ENCODE peak calls at places on chromosomes 3 and 15, in seven cellular contexts. C is endothelial cell of umbilical vein; L is NCI-H345; Z is nucleus accumbens; Y is T-helper 9 cell; T is activated effector memory CD4-positive, alpha-beta T cell treated with Interleukin-2 at 50 U/mL for 16 hours; M is aorta. E is an unnamed sample.

GRCh38 chr3:159867372-159867771 is 121.3 kb upstream of the IL12A start:
- DNase-seq in C (no peak), L (no peak), Z (no peak), Y (no peak), T (no peak), M (no peak), E (no peak)

GRCh38 chr3:100246999-100247398 is 13.8 kb upstream of the TBC1D23 start:
- DNase-seq in C (no peak), L (no peak), Z (no peak), Y (no peak), T (no peak), M (no peak), E (no peak)

GRCh38 chr3:197793246-197793645 is 2.2 kb downstream of the LRCH3 start:
- DNase-seq in C (peak; percentile 91), L (no peak), Z (no peak), Y (no peak), T (no peak), M (no peak), E (no peak)

GRCh38 chr15:86624261-86625036 is 544.8 kb downstream of the AGBL1 start:
- DNase-seq in C (peak; percentile 4), L (peak; percentile 3), Z (peak; percentile 51), Y (peak; percentile 24), T (peak; percentile 53), M (peak; percentile 81), E (no peak)

GRCh38 chr15:96346409-96346808 is 15.9 kb downstream of the NR2F2 start:
- DNase-seq in C (peak; percentile 63), L (no peak), Z (no peak), Y (no peak), T (no peak), M (no peak), E (no peak)

GRCh38 chr15:92527197-92527596 is 128.4 kb downstream of the FAM174B start:
- DNase-seq in C (peak; percentile 39), L (peak; percentile 40), Z (no peak), Y (no peak), T (no peak), M (no peak), E (no peak)

GRCh38 chr3:12901631-12902045 is 60.3 kb upstream of the RPL32 start:
- DNase-seq in C (no peak), L (no peak), Z (no peak), Y (no peak), T (no peak), M (no peak), E (no peak)

GRCh38 chr15:56939257-56939656 is 20.8 kb downstream of the TCF12 start:
- DNase-seq in C (no peak), L (no peak), Z (no peak), Y (no peak), T (no peak), M (no peak), E (no peak)

GRCh38 chr3:27714692-27715453 is 7.2 kb downstream of the EOMES start:
- DNase-seq in C (no peak), L (no peak), Z (no peak), Y (no peak), T (no peak), M (no peak), E (no peak)

GRCh38 chr15:81279621-81280051 is 44.3 kb downstream of the STARD5 start:
- DNase-seq in C (peak; percentile 29), L (no peak), Z (no peak), Y (no peak), T (no peak), M (no peak), E (no peak)

GRCh38 chr3:71061037-71061436 is 522.5 kb downstream of the FOXP1 start:
- DNase-seq in C (peak; percentile 76), L (no peak), Z (no peak), Y (no peak), T (no peak), M (no peak), E (no peak)

GRCh38 chr3:17740703-17741102 is 1.7 kb downstream of the TBC1D5 start:
- DNase-seq in C (peak; percentile 33), L (peak; percentile 19), Z (no peak), Y (no peak), T (no peak), M (no peak), E (no peak)

GRCh38 chr3:133295199-133295901 is 104.5 kb upstream of the BFSP2 start:
- DNase-seq in C (peak; percentile 28), L (peak; percentile 12), Z (no peak), Y (no peak), T (no peak), M (no peak), E (no peak)

GRCh38 chr3:186517218-186517617 is 27.0 kb downstream of the CRYGS start:
- DNase-seq in C (no peak), L (no peak), Z (no peak), Y (no peak), T (no peak), M (no peak), E (no peak)

GRCh38 chr15:45581919-45582318 is 5.3 kb upstream of the BLOC1S6 start:
- DNase-seq in C (no peak), L (no peak), Z (no peak), Y (no peak), T (no peak), M (no peak), E (no peak)

GRCh38 chr3:77459926-77460325 is 420.0 kb downstream of the ROBO2 start:
- DNase-seq in C (no peak), L (no peak), Z (no peak), Y (no peak), T (no peak), M (no peak), E (no peak)

GRCh38 chr15:65377976-65378366 is at the start of gene IGDCC3:
- DNase-seq in C (no peak), L (no peak), Z (peak; percentile 34), Y (no peak), T (no peak), M (no peak), E (peak; percentile 26)

GRCh38 chr3:170751083-170751893 is 118.7 kb downstream of the RPL22L1 start:
- DNase-seq in C (peak; percentile 95), L (no peak), Z (no peak), Y (no peak), T (no peak), M (peak; percentile 86), E (no peak)

GRCh38 chr15:92666780-92667179 is 11.2 kb upstream of the FAM174B start:
- DNase-seq in C (no peak), L (peak; percentile 27), Z (no peak), Y (no peak), T (no peak), M (no peak), E (no peak)

GRCh38 chr3:122415762-122416654 is at the start of gene WDR5B:
- DNase-seq in C (peak; percentile 99), L (no peak), Z (no peak), Y (peak; percentile 98), T (peak; percentile 96), M (peak; percentile 99), E (no peak)

GRCh38 chr3:49903451-49904424 is at the start of gene MST1R:
- DNase-seq in C (peak; percentile 27), L (no peak), Z (no peak), Y (peak; percentile 75), T (peak; percentile 75), M (peak; percentile 90), E (no peak)

GRCh38 chr3:192571197-192571791 is 156.0 kb downstream of the FGF12 start:
- DNase-seq in C (peak; percentile 72), L (peak; percentile 70), Z (peak; percentile 32), Y (no peak), T (no peak), M (peak; percentile 92), E (peak; percentile 13)

E was measured in anterior cingulate cortex.